ENCODE peak calls at places on chromosomes 13 and 19, in nine cellular contexts. N, R, U, L, Z, D, K, S and Y are unnamed samples.

GRCh38 chr19:16714702-16715294 is 4.8 kb upstream of the NWD1 start:
- DNase-seq in S (peak; percentile 8), N (no peak), D (peak; percentile 62), L (no peak), Z (no peak), R (peak; percentile 26), K (no peak), U (peak; percentile 14), Y (peak; percentile 46)

GRCh38 chr19:38021356-38021755 is 114.3 kb downstream of the SIPA1L3 start:
- DNase-seq in L (no peak), U (no peak), S (no peak), N (no peak), K (no peak), Z (no peak), D (no peak), R (no peak), Y (no peak)

GRCh38 chr19:5403968-5404640 is 51.1 kb upstream of the ZNRF4 start:
- DNase-seq in K (peak; percentile 52), R (peak; percentile 84), U (peak; percentile 24), L (peak; percentile 67), D (peak; percentile 89), S (peak; percentile 82), Z (peak; percentile 5), N (peak; percentile 72), Y (peak; percentile 90)

GRCh38 chr13:107545946-107546502 is 669.3 kb downstream of the LIG4 start:
- DNase-seq in S (no peak), D (no peak), Z (no peak), N (no peak), U (no peak), K (no peak), L (no peak), R (no peak), Y (no peak)

GRCh38 chr13:78958019-78958418 is 299.1 kb upstream of the OBI1 start:
- DNase-seq in R (no peak), S (no peak), L (no peak), Z (no peak), D (no peak), K (no peak), U (no peak), N (no peak), Y (no peak)

GRCh38 chr13:101415358-101416174 is 742 bp downstream of the NALCN start:
- DNase-seq in S (no peak), Z (no peak), K (no peak), D (no peak), N (no peak), R (no peak), U (no peak), L (no peak), Y (no peak)

GRCh38 chr19:45769821-45770191 is 754 bp upstream of the SIX5 start:
- DNase-seq in Z (no peak), L (peak; percentile 66), D (peak; percentile 54), N (no peak), K (no peak), R (no peak), U (no peak), S (peak; percentile 45), Y (peak; percentile 52)

GRCh38 chr13:103140001-103140671 is 73.9 kb upstream of the SLC10A2 start:
- DNase-seq in L (no peak), R (peak; percentile 3), N (no peak), Z (no peak), S (no peak), D (no peak), K (no peak), U (no peak), Y (peak; percentile 11)

GRCh38 chr19:7159105-7159933 is 89.8 kb downstream of the ZNF557 start:
- DNase-seq in Z (peak; percentile 92), U (no peak), N (no peak), R (peak; percentile 74), D (peak; percentile 94), S (peak; percentile 88), L (no peak), K (peak; percentile 36), Y (peak; percentile 91)

GRCh38 chr19:43895727-43896126 is 39.4 kb downstream of the ZNF45 start:
- DNase-seq in Z (no peak), K (no peak), U (no peak), N (no peak), D (no peak), R (no peak), L (no peak), S (no peak), Y (peak; percentile 11)